ENCODE peak calls at places on chromosomes 13 and 19, in nine cellular contexts. D is stimulated activated CD4-positive, alpha-beta T cell treated with anti-CD3 and anti-CD28 coated beads, Interleukin-2, amount 100 ng/mL, for 48 hours; U is activated naive CD8-positive, alpha-beta T cell treated with anti-CD3 and anti-CD28 coated beads for 36 hours; C is activated CD4-positive, alpha-beta T cell treated with anti-CD3 and anti-CD28 coated beads for 24 hours; G is T-helper 17 cell; O is M059J; W is cardiac fibroblast; Q is naive thymus-derived CD4-positive, alpha-beta T cell; X is amygdala. M is an unnamed sample.

GRCh38 chr13:101065314-101065713 is 351.0 kb downstream of the NALCN start:
- DNase-seq in X (no peak), G (no peak), W (no peak), O (peak; percentile 12), C (no peak), Q (no peak), U (no peak), D (no peak), M (no peak)

GRCh38 chr19:58274771-58275199 is 4.0 kb upstream of the ZNF8 start:
- DNase-seq in Q (no peak), U (no peak), W (no peak), C (no peak), O (peak; percentile 91), D (no peak), X (no peak), G (no peak), M (no peak)

GRCh38 chr19:50877338-50877737 is 4.1 kb downstream of the KLK2 start:
- DNase-seq in U (no peak), G (no peak), O (no peak), X (no peak), W (no peak), C (no peak), D (no peak), Q (no peak), M (no peak)

GRCh38 chr19:1854032-1854541 is 5.8 kb upstream of the REXO1 start:
- DNase-seq in X (no peak), C (no peak), U (no peak), D (no peak), W (no peak), Q (no peak), O (no peak), G (no peak), M (no peak)

GRCh38 chr19:10454267-10454666 is 33.9 kb downstream of the PDE4A start:
- DNase-seq in W (peak; percentile 12), U (no peak), G (no peak), D (no peak), X (no peak), O (peak; percentile 22), C (no peak), Q (no peak), M (no peak)

GRCh38 chr13:28597641-28598040 is 61.3 kb upstream of the POMP start:
- DNase-seq in X (no peak), Q (no peak), W (peak; percentile 51), U (no peak), C (no peak), O (no peak), D (no peak), G (no peak), M (no peak)

GRCh38 chr13:79541426-79542049 is 60.6 kb downstream of the NDFIP2 start:
- DNase-seq in W (peak; percentile 83), X (no peak), O (peak; percentile 58), G (no peak), Q (peak; percentile 36), U (no peak), D (no peak), C (no peak), M (peak; percentile 62)

GRCh38 chr13:74641586-74641985 is 507.4 kb upstream of the KLF12 start:
- DNase-seq in X (no peak), G (no peak), U (no peak), Q (no peak), O (peak; percentile 21), C (no peak), W (no peak), D (no peak), M (no peak)

GRCh38 chr13:48585456-48585840 is 52.6 kb upstream of the RCBTB2 start:
- DNase-seq in W (peak; percentile 88), O (peak; percentile 93), Q (no peak), U (no peak), G (no peak), C (no peak), D (no peak), X (peak; percentile 36), M (peak; percentile 78)

GRCh38 chr19:44850641-44851109 is 4.6 kb downstream of the NECTIN2 start:
- DNase-seq in Q (no peak), G (no peak), C (no peak), X (no peak), O (no peak), D (no peak), W (no peak), U (no peak), M (no peak)

GRCh38 chr13:30429721-30430694 is 7.7 kb downstream of the UBE2L5 start:
- DNase-seq in X (no peak), D (no peak), U (no peak), G (no peak), O (peak; percentile 91), W (peak; percentile 76), Q (no peak), C (no peak), M (peak; percentile 68)

GRCh38 chr13:99354371-99354951 is 47.3 kb upstream of the GPR183 start:
- DNase-seq in D (no peak), Q (no peak), C (no peak), U (no peak), G (no peak), X (no peak), W (no peak), O (peak; percentile 68), M (peak; percentile 29)

GRCh38 chr19:38441660-38442348 is 8.3 kb downstream of the RYR1 start:
- DNase-seq in C (no peak), O (no peak), D (no peak), X (no peak), W (peak; percentile 15), U (no peak), G (no peak), Q (no peak), M (no peak)

GRCh38 chr13:39401091-39401647 is 201.8 kb downstream of the LHFPL6 start:
- DNase-seq in U (no peak), X (no peak), O (no peak), G (no peak), Q (no peak), W (no peak), C (no peak), D (no peak), M (peak; percentile 81)

GRCh38 chr19:17337675-17338439 is 504 bp downstream of the GTPBP3 start:
- DNase-seq in W (no peak), Q (no peak), G (no peak), X (no peak), C (no peak), O (no peak), D (peak; percentile 42), U (peak; percentile 65), M (peak; percentile 16)

GRCh38 chr19:30339624-30340525 is 32.3 kb upstream of the ZNF536 start:
- DNase-seq in O (no peak), G (no peak), C (no peak), U (no peak), D (no peak), X (no peak), Q (no peak), W (no peak), M (no peak)

GRCh38 chr19:38266981-38267597 is 2.7 kb downstream of the SPINT2 start:
- DNase-seq in Q (no peak), X (no peak), D (no peak), W (peak; percentile 56), U (no peak), O (peak; percentile 76), C (no peak), G (no peak), M (no peak)

GRCh38 chr13:75633285-75633684 is 2.8 kb upstream of the LMO7 start:
- DNase-seq in D (no peak), X (no peak), G (no peak), U (no peak), C (no peak), Q (no peak), O (peak; percentile 90), W (peak; percentile 85), M (no peak)

GRCh38 chr19:34808566-34808965 is 35.6 kb upstream of the ZNF599 start:
- DNase-seq in O (peak; percentile 75), W (peak; percentile 40), U (no peak), C (no peak), X (no peak), D (no peak), G (no peak), Q (no peak), M (no peak)

GRCh38 chr13:70812481-70812880 is 704.2 kb upstream of the KLHL1 start:
- DNase-seq in G (no peak), X (no peak), U (no peak), C (no peak), D (no peak), Q (no peak), O (no peak), W (no peak), M (no peak)

GRCh38 chr13:36355632-36356031 is 9.4 kb upstream of the SPART start:
- DNase-seq in U (no peak), D (no peak), W (no peak), O (no peak), C (no peak), Q (no peak), X (no peak), G (no peak), M (no peak)

GRCh38 chr19:30266687-30267086 is 105.5 kb upstream of the ZNF536 start:
- DNase-seq in W (no peak), D (no peak), Q (no peak), X (no peak), C (no peak), G (no peak), O (no peak), U (no peak), M (no peak)

GRCh38 chr19:56155124-56155687 is 14.1 kb downstream of the ZNF444 start:
- DNase-seq in U (no peak), X (no peak), O (no peak), W (no peak), C (no peak), G (no peak), Q (no peak), D (no peak), M (no peak)

GRCh38 chr13:111270765-111271164 is 49.7 kb upstream of the TEX29 start:
- DNase-seq in U (no peak), W (no peak), G (no peak), D (no peak), Q (no peak), X (no peak), O (no peak), C (no peak), M (no peak)

GRCh38 chr19:33998739-33999345 is 173.5 kb upstream of the LSM14A start:
- DNase-seq in Q (no peak), D (no peak), U (no peak), X (no peak), O (no peak), C (no peak), G (no peak), W (peak; percentile 29), M (peak; percentile 26)

GRCh38 chr13:40352385-40352778 is 314.1 kb downstream of the FOXO1 start:
- DNase-seq in U (no peak), Q (no peak), O (no peak), C (no peak), D (no peak), X (no peak), G (no peak), W (peak; percentile 50), M (no peak)

GRCh38 chr13:49791753-49792549 is 531 bp downstream of the KPNA3 start:
- DNase-seq in X (peak; percentile 59), W (peak; percentile 44), O (peak; percentile 49), U (peak; percentile 66), G (peak; percentile 32), C (peak; percentile 33), Q (peak; percentile 41), D (peak; percentile 41), M (peak; percentile 25)

GRCh38 chr19:10508707-10509106 is 5.6 kb upstream of the KEAP1 start:
- DNase-seq in W (no peak), C (no peak), D (no peak), U (peak; percentile 47), Q (no peak), O (peak; percentile 46), X (no peak), G (no peak), M (peak; percentile 49)

GRCh38 chr19:17625980-17626379 is 62.2 kb downstream of the UNC13A start:
- DNase-seq in G (no peak), U (no peak), D (no peak), X (no peak), W (no peak), Q (no peak), O (no peak), C (no peak), M (no peak)

GRCh38 chr19:44645407-44646048 is 1.8 kb downstream of the PVR start:
- DNase-seq in X (no peak), G (no peak), W (no peak), U (no peak), O (no peak), C (no peak), D (no peak), Q (no peak), M (no peak)

GRCh38 chr13:60047943-60048342 is 115.8 kb downstream of the DIAPH3 start:
- DNase-seq in G (no peak), W (peak; percentile 4), X (no peak), O (peak; percentile 0), Q (no peak), D (no peak), C (no peak), U (no peak), M (no peak)

M was measured in MV-4-11.